ENCODE peak calls at places on chromosomes 1 and 21, in six cellular contexts. One of them, this sample, is unnamed.

GRCh38 chr1:109975718-109976117 is 8.8 kb upstream of the AHCYL1 start:
- DNase-seq in Panc1: no peak
- DNase-seq in HCT116: no peak
- DNase-seq in SK-N-SH: no peak
- DNase-seq in K562: no peak
- DNase-seq in GM23338: no peak
- DNase-seq in this sample: no peak

GRCh38 chr1:168179411-168180147 is 817 bp downstream of the TIPRL start:
- DNase-seq in GM23338: peak
- DNase-seq in Panc1: no peak
- DNase-seq in K562: peak
- DNase-seq in HCT116: no peak
- DNase-seq in SK-N-SH: peak
- DNase-seq in this sample: no peak

GRCh38 chr1:43834280-43835140 is 99.1 kb upstream of the ARTN start:
- DNase-seq in HCT116: no peak
- DNase-seq in SK-N-SH: no peak
- DNase-seq in GM23338: no peak
- DNase-seq in Panc1: no peak
- DNase-seq in K562: peak
- DNase-seq in this sample: peak

GRCh38 chr1:119225270-119225669 is 84.8 kb upstream of the WARS2 start:
- DNase-seq in GM23338: no peak
- DNase-seq in K562: no peak
- DNase-seq in HCT116: no peak
- DNase-seq in SK-N-SH: no peak
- DNase-seq in Panc1: no peak
- DNase-seq in this sample: no peak

GRCh38 chr1:66386712-66387111 is 147.2 kb upstream of the SGIP1 start:
- DNase-seq in HCT116: no peak
- DNase-seq in GM23338: no peak
- DNase-seq in Panc1: no peak
- DNase-seq in SK-N-SH: no peak
- DNase-seq in K562: no peak
- DNase-seq in this sample: no peak

GRCh38 chr1:73674945-73675561 is 522.9 kb downstream of the LRRIQ3 start:
- DNase-seq in GM23338: peak
- DNase-seq in Panc1: peak
- DNase-seq in HCT116: no peak
- DNase-seq in SK-N-SH: peak
- DNase-seq in K562: no peak
- DNase-seq in this sample: no peak

GRCh38 chr1:45272943-45273342 is 53.8 kb upstream of the HPDL start:
- DNase-seq in HCT116: no peak
- DNase-seq in SK-N-SH: no peak
- DNase-seq in GM23338: no peak
- DNase-seq in K562: no peak
- DNase-seq in Panc1: no peak
- DNase-seq in this sample: no peak

GRCh38 chr1:171636141-171636540 is 14.1 kb downstream of the MYOCOS start:
- DNase-seq in HCT116: no peak
- DNase-seq in SK-N-SH: no peak
- DNase-seq in Panc1: no peak
- DNase-seq in K562: no peak
- DNase-seq in GM23338: no peak
- DNase-seq in this sample: no peak

GRCh38 chr1:204751480-204751879 is 65.9 kb upstream of the LRRN2 start:
- DNase-seq in K562: no peak
- DNase-seq in GM23338: no peak
- DNase-seq in Panc1: no peak
- DNase-seq in SK-N-SH: no peak
- DNase-seq in HCT116: no peak
- DNase-seq in this sample: no peak

GRCh38 chr1:60825593-60825992 is 256.8 kb upstream of the NFIA start:
- DNase-seq in SK-N-SH: no peak
- DNase-seq in GM23338: peak
- DNase-seq in Panc1: no peak
- DNase-seq in K562: no peak
- DNase-seq in HCT116: peak
- DNase-seq in this sample: no peak

GRCh38 chr1:64505232-64505943 is 35.5 kb downstream of the CACHD1 start:
- DNase-seq in HCT116: no peak
- DNase-seq in GM23338: peak
- DNase-seq in K562: peak
- DNase-seq in SK-N-SH: peak
- DNase-seq in Panc1: no peak
- DNase-seq in this sample: no peak

GRCh38 chr1:155379180-155379876 is 58.6 kb downstream of the RUSC1 start:
- DNase-seq in SK-N-SH: peak
- DNase-seq in Panc1: no peak
- DNase-seq in K562: peak
- DNase-seq in HCT116: no peak
- DNase-seq in GM23338: peak
- DNase-seq in this sample: no peak

GRCh38 chr1:232629250-232630046 is 485 bp downstream of the SIPA1L2 start:
- DNase-seq in K562: no peak
- DNase-seq in Panc1: no peak
- DNase-seq in GM23338: peak
- DNase-seq in SK-N-SH: peak
- DNase-seq in HCT116: no peak
- DNase-seq in this sample: no peak

GRCh38 chr1:230916607-230917283 is 48.4 kb upstream of the C1orf198 start:
- DNase-seq in GM23338: no peak
- DNase-seq in Panc1: no peak
- DNase-seq in HCT116: no peak
- DNase-seq in K562: no peak
- DNase-seq in SK-N-SH: no peak
- DNase-seq in this sample: no peak

GRCh38 chr1:95287078-95287477 is 53.1 kb downstream of the RWDD3 start:
- DNase-seq in GM23338: peak
- DNase-seq in Panc1: no peak
- DNase-seq in HCT116: no peak
- DNase-seq in K562: no peak
- DNase-seq in SK-N-SH: peak
- DNase-seq in this sample: no peak

GRCh38 chr1:233328661-233329498 is 1.4 kb downstream of the MAP3K21 start:
- DNase-seq in SK-N-SH: no peak
- DNase-seq in K562: no peak
- DNase-seq in GM23338: no peak
- DNase-seq in HCT116: no peak
- DNase-seq in Panc1: no peak
- DNase-seq in this sample: peak

GRCh38 chr1:13838236-13838635 is 138.2 kb downstream of the PRDM2 start:
- DNase-seq in HCT116: no peak
- DNase-seq in SK-N-SH: no peak
- DNase-seq in K562: no peak
- DNase-seq in GM23338: no peak
- DNase-seq in Panc1: no peak
- DNase-seq in this sample: no peak

GRCh38 chr1:220880726-220881506 is 1.7 kb downstream of the HLX start:
- DNase-seq in K562: no peak
- DNase-seq in SK-N-SH: peak
- DNase-seq in GM23338: peak
- DNase-seq in Panc1: no peak
- DNase-seq in HCT116: no peak
- DNase-seq in this sample: peak

GRCh38 chr1:2546515-2547209 is 9.5 kb upstream of the TNFRSF14 start:
- DNase-seq in Panc1: no peak
- DNase-seq in SK-N-SH: peak
- DNase-seq in HCT116: peak
- DNase-seq in K562: peak
- DNase-seq in GM23338: peak
- DNase-seq in this sample: peak

GRCh38 chr1:112520166-112520565 is 11.4 kb downstream of the WNT2B start:
- DNase-seq in HCT116: no peak
- DNase-seq in SK-N-SH: no peak
- DNase-seq in GM23338: no peak
- DNase-seq in K562: no peak
- DNase-seq in Panc1: no peak
- DNase-seq in this sample: peak

GRCh38 chr21:44965251-44966022 is 25.6 kb downstream of the SLX9 start:
- DNase-seq in Panc1: no peak
- DNase-seq in GM23338: no peak
- DNase-seq in K562: no peak
- DNase-seq in HCT116: no peak
- DNase-seq in SK-N-SH: no peak
- DNase-seq in this sample: peak

GRCh38 chr1:195591917-195592672 is 1016.1 kb downstream of the KCNT2 start:
- DNase-seq in K562: no peak
- DNase-seq in GM23338: no peak
- DNase-seq in SK-N-SH: no peak
- DNase-seq in HCT116: peak
- DNase-seq in Panc1: peak
- DNase-seq in this sample: no peak

GRCh38 chr1:39625462-39626273 is 13.8 kb downstream of the HEYL start:
- DNase-seq in SK-N-SH: peak
- DNase-seq in GM23338: no peak
- DNase-seq in Panc1: no peak
- DNase-seq in K562: no peak
- DNase-seq in HCT116: no peak
- DNase-seq in this sample: no peak

GRCh38 chr1:92924501-92924900 is 36.8 kb downstream of the DIPK1A start:
- DNase-seq in HCT116: no peak
- DNase-seq in K562: peak
- DNase-seq in Panc1: no peak
- DNase-seq in GM23338: no peak
- DNase-seq in SK-N-SH: no peak
- DNase-seq in this sample: no peak

GRCh38 chr1:150973258-150973825 is 1.3 kb downstream of the CERS2 start:
- DNase-seq in K562: no peak
- DNase-seq in GM23338: no peak
- DNase-seq in HCT116: no peak
- DNase-seq in SK-N-SH: peak
- DNase-seq in Panc1: no peak
- DNase-seq in this sample: no peak

GRCh38 chr1:229230893-229231753 is 39.8 kb upstream of the RAB4A start:
- DNase-seq in SK-N-SH: no peak
- DNase-seq in GM23338: peak
- DNase-seq in Panc1: peak
- DNase-seq in HCT116: peak
- DNase-seq in K562: no peak
- DNase-seq in this sample: no peak

GRCh38 chr1:153608742-153609584 is 4.0 kb downstream of the S100A16 start:
- DNase-seq in GM23338: peak
- DNase-seq in HCT116: peak
- DNase-seq in Panc1: peak
- DNase-seq in K562: peak
- DNase-seq in SK-N-SH: no peak
- DNase-seq in this sample: no peak

GRCh38 chr1:66231162-66232077 is 302.5 kb upstream of the SGIP1 start:
- DNase-seq in HCT116: peak
- DNase-seq in GM23338: no peak
- DNase-seq in Panc1: peak
- DNase-seq in K562: no peak
- DNase-seq in SK-N-SH: no peak
- DNase-seq in this sample: no peak

GRCh38 chr1:186535388-186536133 is 74.6 kb upstream of the PDC start:
- DNase-seq in HCT116: no peak
- DNase-seq in Panc1: no peak
- DNase-seq in GM23338: no peak
- DNase-seq in SK-N-SH: no peak
- DNase-seq in K562: no peak
- DNase-seq in this sample: no peak

GRCh38 chr1:67955591-67955990 is 94.8 kb downstream of the DIRAS3 start:
- DNase-seq in GM23338: no peak
- DNase-seq in HCT116: no peak
- DNase-seq in SK-N-SH: no peak
- DNase-seq in K562: no peak
- DNase-seq in Panc1: no peak
- DNase-seq in this sample: no peak

GRCh38 chr1:174682419-174683008 is 234.8 kb downstream of the GPR52 start:
- DNase-seq in K562: no peak
- DNase-seq in GM23338: no peak
- DNase-seq in SK-N-SH: no peak
- DNase-seq in HCT116: no peak
- DNase-seq in Panc1: no peak
- DNase-seq in this sample: no peak

DNA sequence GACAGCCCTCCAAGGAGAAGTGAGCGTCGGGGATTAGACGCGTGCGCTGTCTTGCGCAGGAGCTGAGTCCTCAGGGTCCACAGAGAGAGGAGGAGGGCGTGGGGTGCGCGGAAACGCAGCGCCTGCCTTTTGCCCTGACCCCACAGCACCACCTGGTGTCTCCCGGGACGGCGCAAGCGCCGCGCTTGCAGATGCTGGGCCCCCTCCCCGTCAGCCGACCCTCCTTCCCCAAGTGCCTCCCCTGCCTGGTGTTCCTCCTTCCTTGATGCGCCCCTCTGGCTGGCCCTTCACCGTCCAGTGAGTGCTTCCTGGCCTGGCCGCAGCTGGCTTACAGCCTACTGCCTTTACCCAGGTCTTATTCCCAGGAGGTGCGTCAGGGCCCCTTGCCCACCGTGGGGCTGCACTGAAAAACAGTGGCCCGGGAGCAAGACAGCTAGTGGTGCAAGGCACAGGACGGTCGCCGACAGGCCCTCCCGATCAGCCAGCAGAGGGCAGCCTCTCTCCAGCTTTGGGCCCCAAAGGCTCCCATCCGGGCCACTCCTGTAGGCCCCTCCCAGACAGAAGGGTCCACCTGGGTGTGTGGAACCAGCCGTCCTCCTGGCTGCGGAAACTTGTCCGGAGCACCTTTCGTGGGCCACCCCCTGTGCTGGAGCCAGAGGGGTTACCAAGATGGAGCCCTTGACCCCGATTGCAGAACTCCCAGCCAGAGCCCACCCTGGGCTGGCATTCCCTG is 12.9 kb upstream of the PHLDA3 start:
- DNase-seq in Panc1: no peak
- DNase-seq in GM23338: peak
- DNase-seq in HCT116: peak
- DNase-seq in K562: peak
- DNase-seq in SK-N-SH: peak
- DNase-seq in this sample: peak
- TF ChIP-seq POLR2AphosphoS5 in Panc1: peak
- TF ChIP-seq POLR2AphosphoS5 in GM23338: peak
- TF ChIP-seq POLR2AphosphoS5 in HCT116: peak
- TF ChIP-seq POLR2AphosphoS5 in K562: no peak
- TF ChIP-seq POLR2AphosphoS5 in SK-N-SH: no peak
- TF ChIP-seq POLR2AphosphoS5 in this sample: no peak

GRCh38 chr1:97919568-97920261 is 1.1 kb downstream of the DPYD start:
- DNase-seq in SK-N-SH: no peak
- DNase-seq in GM23338: peak
- DNase-seq in K562: no peak
- DNase-seq in Panc1: no peak
- DNase-seq in HCT116: no peak
- DNase-seq in this sample: peak
- H3K27ac ChIP-seq in SK-N-SH: peak
- H3K27ac ChIP-seq in GM23338: no peak
- H3K27ac ChIP-seq in K562: no peak
- H3K27ac ChIP-seq in Panc1: no peak
- H3K27ac ChIP-seq in HCT116: no peak
- H3K27ac ChIP-seq in this sample: no peak

GRCh38 chr1:85282424-85282823 is 6.0 kb upstream of the BCL10 start:
- DNase-seq in GM23338: peak
- DNase-seq in Panc1: no peak
- DNase-seq in SK-N-SH: no peak
- DNase-seq in K562: peak
- DNase-seq in HCT116: peak
- DNase-seq in this sample: no peak
- TF ChIP-seq REST in GM23338: no peak
- TF ChIP-seq REST in Panc1: no peak
- TF ChIP-seq REST in SK-N-SH: no peak
- TF ChIP-seq REST in K562: no peak
- TF ChIP-seq REST in HCT116: no peak
- TF ChIP-seq REST in this sample: no peak

GRCh38 chr1:227315500-227316346 is 2.6 kb downstream of the CDC42BPA start:
- DNase-seq in K562: no peak
- DNase-seq in GM23338: peak
- DNase-seq in Panc1: no peak
- DNase-seq in SK-N-SH: no peak
- DNase-seq in HCT116: no peak
- DNase-seq in this sample: no peak
- TF ChIP-seq POLR2AphosphoS5 in K562: no peak
- TF ChIP-seq POLR2AphosphoS5 in GM23338: no peak
- TF ChIP-seq POLR2AphosphoS5 in Panc1: no peak
- TF ChIP-seq POLR2AphosphoS5 in SK-N-SH: no peak
- TF ChIP-seq POLR2AphosphoS5 in HCT116: no peak
- TF ChIP-seq POLR2AphosphoS5 in this sample: no peak